ENCODE peak calls at places on chromosomes 6 and 20, in nine cellular contexts. N, X, Y, I, G, R, J, H and M are unnamed samples. For H3K4me1, the result is how much of the 10 kb centered on the place peaks cover.

GRCh38 chr6:152594726-152595125 is 42.4 kb downstream of the SYNE1 start:
- DNase-seq in N (no peak), X (no peak), Y (no peak), I (no peak), G (no peak), R (no peak), J (no peak), H (no peak), M (no peak)

GRCh38 chr20:4344660-4345059 is 329.3 kb upstream of the RNF24 start:
- DNase-seq in N (peak), X (no peak), Y (no peak), I (no peak), G (no peak), R (no peak), J (no peak), H (no peak), M (no peak)

GRCh38 chr6:77456531-77457248 is 6.6 kb downstream of the HTR1B start:
- DNase-seq in N (peak), X (no peak), Y (no peak), I (no peak), G (no peak), R (no peak), J (peak), H (peak), M (no peak)

GRCh38 chr6:19317587-19317986 is 519.6 kb upstream of the ID4 start:
- DNase-seq in N (no peak), X (peak), Y (no peak), I (no peak), G (no peak), R (no peak), J (no peak), H (no peak), M (no peak)

GRCh38 chr6:98581725-98582124 is 252.6 kb upstream of the POU3F2 start:
- DNase-seq in N (peak), X (no peak), Y (no peak), I (no peak), G (no peak), R (no peak), J (no peak), H (no peak), M (no peak)

GRCh38 chr6:39945626-39946025 is 11.4 kb upstream of the MOCS1 start:
- DNase-seq in N (no peak), X (peak), Y (no peak), I (no peak), G (no peak), R (no peak), J (no peak), H (no peak), M (no peak)

GRCh38 chr6:73262701-73263569 is at the start of gene KHDC1:
- DNase-seq in N (peak), X (peak), Y (no peak), I (peak), G (peak), R (peak), J (peak), H (peak), M (peak)

GRCh38 chr20:61117725-61118124 is 134.3 kb upstream of the CDH4 start:
- DNase-seq in N (peak), X (no peak), Y (no peak), I (no peak), G (no peak), R (no peak), J (no peak), H (no peak), M (no peak)

GRCh38 chr20:19233025-19233794 is 20.8 kb downstream of the SLC24A3 start:
- DNase-seq in N (no peak), X (no peak), Y (no peak), I (no peak), G (peak), R (no peak), J (no peak), H (no peak), M (no peak)

GRCh38 chr6:2951723-2952122 is 19.6 kb downstream of the SERPINB6 start:
- DNase-seq in N (no peak), X (no peak), Y (no peak), I (no peak), G (no peak), R (no peak), J (peak), H (peak), M (no peak)

GRCh38 chr6:170106906-170107525 is 183.9 kb downstream of the DLL1 start:
- DNase-seq in N (no peak), X (no peak), Y (peak), I (peak), G (no peak), R (peak), J (no peak), H (no peak), M (peak)

GRCh38 chr6:135176464-135176863 is 4.6 kb upstream of the MYB start:
- DNase-seq in N (no peak), X (no peak), Y (no peak), I (no peak), G (no peak), R (no peak), J (no peak), H (no peak), M (no peak)

GRCh38 chr6:3181105-3181504 is 23.8 kb upstream of the TUBB2A start:
- DNase-seq in N (no peak), X (no peak), Y (no peak), I (no peak), G (no peak), R (no peak), J (no peak), H (no peak), M (no peak)

GRCh38 chr6:169171951-169172350 is 81.7 kb downstream of the THBS2 start:
- DNase-seq in N (peak), X (no peak), Y (no peak), I (no peak), G (no peak), R (no peak), J (no peak), H (no peak), M (no peak)

GRCh38 chr20:52494244-52494643 is 302.7 kb upstream of the ZFP64 start:
- DNase-seq in N (peak), X (no peak), Y (no peak), I (no peak), G (no peak), R (peak), J (no peak), H (peak), M (no peak)

GRCh38 chr6:73382462-73383113 is 12.0 kb upstream of the DDX43 start:
- DNase-seq in N (peak), X (peak), Y (no peak), I (no peak), G (no peak), R (no peak), J (no peak), H (no peak), M (no peak)

GRCh38 chr6:52590634-52590985 is 13.8 kb upstream of the TRAM2 start:
- DNase-seq in N (peak), X (no peak), Y (no peak), I (no peak), G (no peak), R (no peak), J (no peak), H (no peak), M (no peak)

GRCh38 chr6:140538926-140539325 is 1164.5 kb upstream of the CITED2 start:
- DNase-seq in N (peak), X (no peak), Y (no peak), I (no peak), G (no peak), R (no peak), J (no peak), H (no peak), M (no peak)

GRCh38 chr6:11460837-11461661 is 76.5 kb upstream of the TMEM170B start:
- DNase-seq in N (no peak), X (no peak), Y (no peak), I (no peak), G (no peak), R (no peak), J (no peak), H (no peak), M (no peak)

GRCh38 chr6:7836371-7837026 is 74.1 kb downstream of the TXNDC5 start:
- DNase-seq in N (no peak), X (no peak), Y (no peak), I (no peak), G (no peak), R (no peak), J (no peak), H (no peak), M (no peak)

GRCh38 chr6:22636450-22636849 is 67.1 kb downstream of the HDGFL1 start:
- DNase-seq in N (peak), X (no peak), Y (no peak), I (no peak), G (no peak), R (no peak), J (no peak), H (no peak), M (no peak)

GRCh38 chr20:46013826-46014516 is 5.3 kb downstream of the MMP9 start:
- DNase-seq in N (no peak), X (peak), Y (no peak), I (no peak), G (no peak), R (peak), J (no peak), H (peak), M (peak)

GRCh38 chr6:27145731-27146455 is 101.6 kb upstream of the PRSS16 start:
- DNase-seq in N (peak), X (peak), Y (peak), I (peak), G (peak), R (peak), J (peak), H (peak), M (peak)

GRCh38 chr6:111922454-111923297 is 49.4 kb upstream of the FYN start:
- DNase-seq in N (peak), X (no peak), Y (no peak), I (no peak), G (no peak), R (no peak), J (no peak), H (no peak), M (no peak)

GRCh38 chr6:83193747-83194582 is 808 bp downstream of the RWDD2A start:
- DNase-seq in N (peak), X (peak), Y (no peak), I (peak), G (peak), R (peak), J (peak), H (peak), M (peak)

GRCh38 chr6:166258854-166259276 is 49.3 kb downstream of the PRR18 start:
- DNase-seq in N (no peak), X (no peak), Y (no peak), I (peak), G (no peak), R (peak), J (no peak), H (peak), M (no peak)

GRCh38 chr20:6731951-6732580 is 35.4 kb upstream of the BMP2 start:
- DNase-seq in N (no peak), X (no peak), Y (no peak), I (peak), G (peak), R (no peak), J (peak), H (peak), M (no peak)

GRCh38 chr20:59122377-59122932 is 41.2 kb upstream of the ZNF831 start:
- DNase-seq in N (no peak), X (no peak), Y (no peak), I (no peak), G (no peak), R (peak), J (no peak), H (no peak), M (no peak)

GRCh38 chr6:75563032-75563431 is 38.6 kb upstream of the SENP6 start:
- DNase-seq in N (peak), X (peak), Y (no peak), I (no peak), G (no peak), R (no peak), J (no peak), H (no peak), M (no peak)

GRCh38 chr6:22141271-22141745 is 155.5 kb downstream of the PRL start:
- DNase-seq in N (peak), X (no peak), Y (no peak), I (no peak), G (peak), R (no peak), J (no peak), H (peak), M (no peak)

GRCh38 chr6:85594197-85594930 is 706 bp upstream of the SNX14 start:
- DNase-seq in N (no peak), X (peak), Y (no peak), I (no peak), G (no peak), R (no peak), J (no peak), H (no peak), M (no peak)

GRCh38 chr6:19297880-19298279 is 539.3 kb upstream of the ID4 start:
- DNase-seq in N (peak), X (no peak), Y (no peak), I (no peak), G (no peak), R (no peak), J (no peak), H (no peak), M (no peak)

GRCh38 chr20:29873946-29874345 is 1383.5 kb upstream of the DEFB115 start:
- DNase-seq in N (peak), X (no peak), Y (peak), I (peak), G (no peak), R (no peak), J (peak), H (peak), M (peak)

GRCh38 chr20:50540620-50541605 is 30.7 kb downstream of the PTPN1 start:
- DNase-seq in N (peak), X (no peak), Y (no peak), I (no peak), G (no peak), R (no peak), J (no peak), H (no peak), M (no peak)

GRCh38 chr6:12383448-12383847 is 93.3 kb downstream of the EDN1 start:
- DNase-seq in N (no peak), X (no peak), Y (no peak), I (no peak), G (no peak), R (no peak), J (no peak), H (no peak), M (no peak)

GRCh38 chr6:31701666-31702420 is 1.3 kb downstream of the ABHD16A start:
- DNase-seq in N (peak), X (peak), Y (no peak), I (peak), G (no peak), R (no peak), J (peak), H (peak), M (no peak)

GRCh38 chr6:73579851-73580246 is 59.0 kb upstream of the EEF1A1 start:
- DNase-seq in N (peak), X (peak), Y (no peak), I (no peak), G (peak), R (no peak), J (peak), H (peak), M (no peak)

GRCh38 chr20:47568837-47569410 is 67.2 kb downstream of the NCOA3 start:
- DNase-seq in N (no peak), X (no peak), Y (no peak), I (no peak), G (no peak), R (no peak), J (no peak), H (no peak), M (no peak)

GRCh38 chr20:47573586-47573985 is 71.9 kb downstream of the NCOA3 start:
- DNase-seq in N (no peak), X (no peak), Y (no peak), I (no peak), G (no peak), R (no peak), J (no peak), H (no peak), M (no peak)

GRCh38 chr20:47574616-47575401 is 73.1 kb downstream of the NCOA3 start:
- DNase-seq in N (peak), X (peak), Y (no peak), I (no peak), G (no peak), R (no peak), J (no peak), H (peak), M (no peak)

GRCh38 chr20:47571426-47571825 is 69.7 kb downstream of the NCOA3 start:
- DNase-seq in N (no peak), X (no peak), Y (no peak), I (no peak), G (no peak), R (no peak), J (no peak), H (no peak), M (no peak)

GRCh38 chr20:47572105-47572729 is 70.5 kb downstream of the NCOA3 start:
- DNase-seq in N (no peak), X (no peak), Y (no peak), I (no peak), G (no peak), R (no peak), J (no peak), H (no peak), M (no peak)
- H3K4me1 ChIP-seq in N (under half), X (under half), Y (under half), I (under half), G (under half), R (under half), J (under half), H (under half), M (under half)

DNA sequence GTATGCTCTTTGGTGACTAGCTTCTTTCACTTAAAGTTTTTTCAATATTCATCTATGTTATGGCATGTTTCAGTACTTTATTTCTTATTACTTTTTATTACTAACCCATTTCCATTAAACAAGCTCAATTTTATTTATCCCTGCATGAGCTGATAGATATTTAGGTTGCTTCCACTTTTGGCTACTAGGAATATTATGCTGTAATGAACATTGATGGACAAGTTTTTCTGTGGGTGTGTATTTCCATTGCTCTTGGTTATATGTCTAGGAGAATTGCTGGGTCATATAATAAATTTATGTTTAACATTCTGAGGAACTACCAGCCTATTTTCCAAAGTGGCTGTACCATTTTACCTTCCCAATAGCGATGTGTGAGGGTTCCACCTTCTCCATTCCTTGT is 69.9 kb downstream of the ZBTB2 start:
- DNase-seq in N (no peak), X (no peak), Y (no peak), I (no peak), G (no peak), R (no peak), J (no peak), H (no peak), M (no peak)
- H3K4me1 ChIP-seq in N (under half), X (under half), Y (under half), I (under half), G (under half), R (under half), J (under half), H (under half), M (under half)

GRCh38 chr20:53958240-53958639 is 112.2 kb downstream of the BCAS1 start:
- DNase-seq in N (no peak), X (no peak), Y (no peak), I (no peak), G (no peak), R (no peak), J (no peak), H (no peak), M (no peak)
- H3K4me1 ChIP-seq in N (under half), X (under half), Y (under half), I (under half), G (under half), R (under half), J (under half), H (under half), M (under half)

GRCh38 chr6:15363523-15364400 is 117.9 kb downstream of the JARID2 start:
- DNase-seq in N (no peak), X (no peak), Y (no peak), I (no peak), G (no peak), R (no peak), J (no peak), H (no peak), M (no peak)
- H3K4me1 ChIP-seq in N (under half), X (under half), Y (under half), I (half or more), G (under half), R (under half), J (under half), H (half or more), M (under half)

GRCh38 chr6:24855389-24856245 is 56.9 kb upstream of the ARMH2 start:
- DNase-seq in N (peak), X (peak), Y (no peak), I (peak), G (peak), R (peak), J (peak), H (peak), M (no peak)

GRCh38 chr6:24858154-24858801 is 59.6 kb upstream of the ARMH2 start:
- DNase-seq in N (no peak), X (peak), Y (no peak), I (no peak), G (no peak), R (peak), J (no peak), H (peak), M (no peak)

GRCh38 chr6:24854077-24854670 is 55.5 kb upstream of the ARMH2 start:
- DNase-seq in N (no peak), X (no peak), Y (no peak), I (no peak), G (no peak), R (no peak), J (no peak), H (no peak), M (no peak)

GRCh38 chr6:24856954-24857670 is 58.4 kb upstream of the ARMH2 start:
- DNase-seq in N (no peak), X (no peak), Y (no peak), I (no peak), G (no peak), R (no peak), J (no peak), H (no peak), M (no peak)

DNA sequence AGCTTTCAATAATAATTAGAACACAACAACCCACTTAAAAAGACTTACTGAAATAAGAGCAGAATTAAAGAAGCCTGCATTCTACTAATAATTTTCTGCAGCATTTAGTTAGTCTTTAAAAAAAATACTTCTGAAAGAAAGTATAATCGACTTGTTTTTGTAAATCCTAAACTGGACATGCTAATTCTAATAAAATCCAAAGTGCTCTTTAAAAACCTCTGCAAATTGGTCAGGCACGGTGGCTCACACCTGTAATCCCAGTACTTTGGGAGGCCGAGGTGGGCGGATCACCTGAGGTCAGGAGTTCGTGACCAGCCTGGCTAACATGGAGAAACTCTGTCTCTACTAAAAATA is 57.5 kb upstream of the ARMH2 start:
- DNase-seq in N (no peak), X (no peak), Y (no peak), I (no peak), G (no peak), R (no peak), J (no peak), H (no peak), M (no peak)
- H3K4me1 ChIP-seq in N (under half), X (under half), Y (under half), I (under half), G (under half), R (half or more), J (under half), H (under half), M (under half)